ENCODE peak calls at places on chromosome 2, in nine cellular contexts. One of them, this sample, is unnamed. For H3K4me1, the result is how much of the 10 kb centered on the place peaks cover.

GRCh38 chr2:227503433-227504406 is 31.8 kb downstream of the AGFG1 start:
- DNase-seq in thoracic aorta: peak
- DNase-seq in left ventricle myocardium inferior: no peak
- DNase-seq in keratinocyte: no peak
- DNase-seq in PC-9: peak
- DNase-seq in sigmoid colon: no peak
- DNase-seq in tibial nerve: no peak
- DNase-seq in Peyer's patch: no peak
- DNase-seq in ovary: no peak
- DNase-seq in this sample: no peak

GRCh38 chr2:70123051-70123828 is 36.0 kb downstream of the PCBP1 start:
- DNase-seq in Peyer's patch: no peak
- DNase-seq in thoracic aorta: no peak
- DNase-seq in keratinocyte: no peak
- DNase-seq in ovary: peak
- DNase-seq in sigmoid colon: peak
- DNase-seq in PC-9: peak
- DNase-seq in tibial nerve: peak
- DNase-seq in left ventricle myocardium inferior: peak
- DNase-seq in this sample: peak

GRCh38 chr2:47065771-47066380 is 89.2 kb downstream of the STPG4 start:
- DNase-seq in PC-9: peak
- DNase-seq in sigmoid colon: no peak
- DNase-seq in Peyer's patch: no peak
- DNase-seq in thoracic aorta: no peak
- DNase-seq in tibial nerve: no peak
- DNase-seq in keratinocyte: peak
- DNase-seq in ovary: no peak
- DNase-seq in left ventricle myocardium inferior: no peak
- DNase-seq in this sample: no peak

GRCh38 chr2:105671156-105671555 is 73.6 kb upstream of the NCK2 start:
- DNase-seq in Peyer's patch: no peak
- DNase-seq in left ventricle myocardium inferior: peak
- DNase-seq in tibial nerve: no peak
- DNase-seq in ovary: no peak
- DNase-seq in sigmoid colon: peak
- DNase-seq in thoracic aorta: peak
- DNase-seq in keratinocyte: no peak
- DNase-seq in PC-9: no peak
- DNase-seq in this sample: no peak

GRCh38 chr2:18918280-18918679 is 328.9 kb upstream of the NT5C1B start:
- DNase-seq in left ventricle myocardium inferior: no peak
- DNase-seq in keratinocyte: no peak
- DNase-seq in Peyer's patch: no peak
- DNase-seq in PC-9: no peak
- DNase-seq in thoracic aorta: no peak
- DNase-seq in tibial nerve: no peak
- DNase-seq in ovary: no peak
- DNase-seq in sigmoid colon: no peak
- DNase-seq in this sample: no peak

GRCh38 chr2:30978044-30978443 is 160.2 kb downstream of the GALNT14 start:
- DNase-seq in ovary: no peak
- DNase-seq in sigmoid colon: no peak
- DNase-seq in thoracic aorta: no peak
- DNase-seq in tibial nerve: no peak
- DNase-seq in PC-9: no peak
- DNase-seq in left ventricle myocardium inferior: no peak
- DNase-seq in Peyer's patch: no peak
- DNase-seq in keratinocyte: no peak
- DNase-seq in this sample: no peak

GRCh38 chr2:28232267-28232666 is 160.4 kb upstream of the FOSL2 start:
- DNase-seq in thoracic aorta: no peak
- DNase-seq in ovary: no peak
- DNase-seq in keratinocyte: no peak
- DNase-seq in PC-9: no peak
- DNase-seq in Peyer's patch: no peak
- DNase-seq in tibial nerve: no peak
- DNase-seq in sigmoid colon: no peak
- DNase-seq in left ventricle myocardium inferior: no peak
- DNase-seq in this sample: no peak

GRCh38 chr2:68925298-68925885 is 27.3 kb downstream of the GKN2 start:
- DNase-seq in left ventricle myocardium inferior: no peak
- DNase-seq in keratinocyte: no peak
- DNase-seq in ovary: peak
- DNase-seq in PC-9: peak
- DNase-seq in thoracic aorta: no peak
- DNase-seq in Peyer's patch: peak
- DNase-seq in sigmoid colon: no peak
- DNase-seq in tibial nerve: peak
- DNase-seq in this sample: no peak

GRCh38 chr2:69244889-69245288 is 142.1 kb downstream of the GFPT1 start:
- DNase-seq in Peyer's patch: no peak
- DNase-seq in keratinocyte: no peak
- DNase-seq in sigmoid colon: no peak
- DNase-seq in PC-9: no peak
- DNase-seq in ovary: no peak
- DNase-seq in thoracic aorta: no peak
- DNase-seq in tibial nerve: no peak
- DNase-seq in left ventricle myocardium inferior: no peak
- DNase-seq in this sample: no peak

DNA sequence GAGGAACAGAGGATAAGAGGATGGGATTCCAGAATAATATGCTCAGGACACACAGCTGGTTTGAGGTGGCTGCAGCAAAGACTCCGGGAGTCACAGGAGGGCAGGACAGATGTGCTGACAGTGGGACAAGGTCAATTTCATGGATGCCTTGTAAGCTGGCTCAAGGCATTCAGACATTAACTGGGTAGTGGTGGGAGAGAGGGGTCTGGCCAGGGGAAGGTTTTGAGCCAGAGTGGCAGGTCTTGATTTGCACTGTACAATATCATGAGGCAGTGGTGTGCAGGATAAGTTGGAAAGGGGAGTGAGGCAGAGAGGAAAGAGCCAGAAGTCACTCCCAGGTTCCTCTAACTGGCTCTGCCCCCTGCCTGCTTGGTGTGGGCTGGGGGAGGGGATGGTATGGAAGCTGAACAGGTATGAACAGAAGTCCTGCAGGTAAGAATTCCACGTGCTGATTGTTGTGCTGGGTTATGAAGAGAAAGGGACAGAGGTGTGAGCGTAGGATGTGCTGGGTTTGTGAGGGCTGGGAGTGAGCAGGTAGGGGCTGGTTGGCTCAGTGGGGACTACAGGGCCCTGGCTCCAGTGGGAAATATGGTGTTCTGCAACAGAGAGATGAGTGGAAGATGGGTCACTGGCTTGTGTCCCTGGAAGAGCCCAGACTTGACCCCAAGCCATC is 141.7 kb upstream of the COPS8 start:
- DNase-seq in thoracic aorta: no peak
- DNase-seq in keratinocyte: no peak
- DNase-seq in sigmoid colon: no peak
- DNase-seq in tibial nerve: no peak
- DNase-seq in PC-9: no peak
- DNase-seq in left ventricle myocardium inferior: no peak
- DNase-seq in ovary: no peak
- DNase-seq in Peyer's patch: no peak
- DNase-seq in this sample: peak
- H3K4me1 ChIP-seq in thoracic aorta: under half
- H3K4me1 ChIP-seq in keratinocyte: under half
- H3K4me1 ChIP-seq in sigmoid colon: under half
- H3K4me1 ChIP-seq in tibial nerve: under half
- H3K4me1 ChIP-seq in PC-9: under half
- H3K4me1 ChIP-seq in left ventricle myocardium inferior: under half
- H3K4me1 ChIP-seq in ovary: under half
- H3K4me1 ChIP-seq in Peyer's patch: under half
- H3K4me1 ChIP-seq in this sample: under half

DNA sequence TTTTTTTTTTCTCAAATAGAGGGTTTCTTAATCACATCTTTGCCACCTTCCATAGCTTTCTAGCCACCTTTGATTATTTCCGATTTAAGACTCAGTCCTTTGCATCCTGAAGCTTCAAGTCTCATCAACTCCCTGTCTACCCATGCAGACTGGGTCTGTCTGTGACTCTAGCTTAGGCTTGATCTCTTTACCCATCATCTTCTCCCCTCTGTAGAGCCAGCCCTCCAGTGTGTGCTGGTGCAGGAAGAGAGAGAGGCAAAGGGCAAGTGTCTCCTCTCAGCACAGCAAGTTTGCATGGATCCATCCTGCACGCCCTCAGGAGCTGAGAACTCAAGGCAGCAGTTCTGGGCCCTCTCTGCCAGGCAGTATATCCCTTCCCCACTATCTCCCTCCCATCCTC is 70.4 kb downstream of the HNRNPLL start:
- DNase-seq in keratinocyte: no peak
- DNase-seq in Peyer's patch: no peak
- DNase-seq in tibial nerve: no peak
- DNase-seq in sigmoid colon: no peak
- DNase-seq in PC-9: no peak
- DNase-seq in ovary: no peak
- DNase-seq in left ventricle myocardium inferior: no peak
- DNase-seq in thoracic aorta: no peak
- DNase-seq in this sample: no peak
- H3K4me1 ChIP-seq in keratinocyte: under half
- H3K4me1 ChIP-seq in Peyer's patch: under half
- H3K4me1 ChIP-seq in tibial nerve: under half
- H3K4me1 ChIP-seq in sigmoid colon: under half
- H3K4me1 ChIP-seq in PC-9: under half
- H3K4me1 ChIP-seq in ovary: under half
- H3K4me1 ChIP-seq in left ventricle myocardium inferior: under half
- H3K4me1 ChIP-seq in thoracic aorta: under half
- H3K4me1 ChIP-seq in this sample: under half

DNA sequence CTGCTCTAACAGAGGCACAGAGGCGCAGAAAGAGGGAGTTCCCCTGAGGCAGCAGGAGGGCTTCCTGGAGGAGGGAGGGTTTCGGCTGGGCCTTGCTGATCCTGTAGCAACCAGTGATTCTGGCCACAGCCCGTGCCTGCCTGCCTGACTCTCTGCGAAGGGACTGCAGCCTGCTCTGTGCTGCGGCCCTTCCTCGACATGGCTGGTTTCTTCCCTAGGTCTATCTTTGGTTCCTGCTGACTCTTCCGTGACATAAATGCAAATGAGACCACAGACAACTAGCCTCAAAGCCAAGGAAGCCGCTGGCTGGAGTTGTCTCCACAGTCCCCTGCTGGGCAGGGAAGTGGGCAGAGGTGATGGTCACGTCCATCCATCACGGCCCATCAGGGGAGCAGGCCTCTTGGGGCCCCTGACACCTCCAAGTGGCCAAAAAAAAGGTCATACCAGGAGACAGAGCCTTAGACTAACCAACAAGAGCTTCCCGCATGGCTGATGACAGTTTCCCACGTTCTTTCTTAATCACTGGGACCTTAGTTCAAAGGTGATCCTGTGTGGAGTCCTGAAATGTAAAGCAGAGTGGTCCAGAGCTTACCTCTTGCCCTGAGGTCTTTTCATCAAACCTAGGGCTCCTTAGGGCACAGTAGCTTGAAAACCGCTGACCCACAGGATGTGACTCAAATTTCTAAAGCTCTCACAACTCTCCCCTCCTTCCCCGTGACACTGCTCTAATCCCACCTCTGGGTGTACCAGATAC is 55.3 kb downstream of the HS1BP3 start:
- DNase-seq in thoracic aorta: no peak
- DNase-seq in Peyer's patch: peak
- DNase-seq in left ventricle myocardium inferior: no peak
- DNase-seq in ovary: peak
- DNase-seq in keratinocyte: no peak
- DNase-seq in PC-9: peak
- DNase-seq in sigmoid colon: peak
- DNase-seq in tibial nerve: no peak
- DNase-seq in this sample: no peak
- H3K4me1 ChIP-seq in thoracic aorta: half or more
- H3K4me1 ChIP-seq in Peyer's patch: under half
- H3K4me1 ChIP-seq in left ventricle myocardium inferior: half or more
- H3K4me1 ChIP-seq in ovary: under half
- H3K4me1 ChIP-seq in keratinocyte: under half
- H3K4me1 ChIP-seq in PC-9: half or more
- H3K4me1 ChIP-seq in sigmoid colon: half or more
- H3K4me1 ChIP-seq in tibial nerve: half or more
- H3K4me1 ChIP-seq in this sample: under half

GRCh38 chr2:43070039-43070438 is 156.4 kb downstream of the ZFP36L2 start:
- DNase-seq in Peyer's patch: no peak
- DNase-seq in tibial nerve: no peak
- DNase-seq in PC-9: peak
- DNase-seq in keratinocyte: no peak
- DNase-seq in sigmoid colon: no peak
- DNase-seq in left ventricle myocardium inferior: peak
- DNase-seq in ovary: peak
- DNase-seq in thoracic aorta: no peak
- DNase-seq in this sample: no peak

GRCh38 chr2:43073373-43073772 is 153.0 kb downstream of the ZFP36L2 start:
- DNase-seq in keratinocyte: peak
- DNase-seq in Peyer's patch: no peak
- DNase-seq in sigmoid colon: no peak
- DNase-seq in left ventricle myocardium inferior: peak
- DNase-seq in thoracic aorta: no peak
- DNase-seq in ovary: peak
- DNase-seq in tibial nerve: no peak
- DNase-seq in PC-9: peak
- DNase-seq in this sample: peak

GRCh38 chr2:43071629-43072550 is 154.5 kb downstream of the ZFP36L2 start:
- DNase-seq in ovary: peak
- DNase-seq in left ventricle myocardium inferior: peak
- DNase-seq in PC-9: no peak
- DNase-seq in Peyer's patch: no peak
- DNase-seq in keratinocyte: no peak
- DNase-seq in tibial nerve: no peak
- DNase-seq in thoracic aorta: no peak
- DNase-seq in sigmoid colon: peak
- DNase-seq in this sample: no peak

GRCh38 chr2:43068730-43069517 is 157.5 kb downstream of the ZFP36L2 start:
- DNase-seq in left ventricle myocardium inferior: no peak
- DNase-seq in PC-9: peak
- DNase-seq in Peyer's patch: no peak
- DNase-seq in ovary: peak
- DNase-seq in thoracic aorta: no peak
- DNase-seq in tibial nerve: no peak
- DNase-seq in keratinocyte: no peak
- DNase-seq in sigmoid colon: peak
- DNase-seq in this sample: no peak

DNA sequence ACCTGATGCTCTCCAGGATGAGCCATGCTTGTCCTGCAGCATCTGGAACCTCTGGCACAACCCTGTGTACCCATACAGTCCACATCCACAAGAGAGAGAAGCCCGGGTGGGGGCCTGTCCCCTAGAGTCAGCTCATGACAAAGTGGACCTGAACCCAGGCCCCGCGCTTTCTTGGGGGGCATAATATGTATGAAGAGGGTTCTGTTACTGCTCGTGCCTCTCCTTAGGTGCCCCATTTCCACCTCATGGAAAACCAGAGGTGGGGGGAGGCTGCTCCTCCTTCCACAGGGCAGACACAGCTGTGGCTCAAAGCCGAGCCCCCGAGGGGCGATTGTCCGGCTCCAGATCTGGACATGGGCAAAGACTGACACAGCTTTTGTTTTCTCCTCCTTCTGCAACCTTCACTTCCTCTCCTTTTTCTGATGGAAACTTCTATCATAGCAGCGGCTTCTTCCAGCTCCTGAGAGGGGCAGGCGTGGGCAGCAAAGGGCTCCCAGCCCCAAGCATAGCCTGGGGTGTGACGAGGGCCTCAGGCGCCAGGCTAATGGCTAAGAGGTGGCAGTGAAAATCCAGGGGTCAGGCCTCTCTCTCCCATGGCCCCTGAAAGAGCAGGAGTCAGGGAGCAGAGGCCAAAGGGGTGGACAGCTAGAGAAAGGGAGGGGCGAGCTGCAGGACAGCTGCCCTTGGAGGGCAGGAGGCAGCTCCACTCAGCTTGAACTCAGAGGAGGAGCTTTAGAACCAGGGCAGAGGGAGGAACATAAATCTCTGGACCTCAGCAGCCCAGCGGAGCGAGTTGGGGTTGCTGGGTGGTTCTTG is 155.5 kb downstream of the ZFP36L2 start:
- DNase-seq in left ventricle myocardium inferior: no peak
- DNase-seq in thoracic aorta: no peak
- DNase-seq in tibial nerve: no peak
- DNase-seq in Peyer's patch: no peak
- DNase-seq in sigmoid colon: no peak
- DNase-seq in PC-9: no peak
- DNase-seq in ovary: peak
- DNase-seq in keratinocyte: no peak
- DNase-seq in this sample: no peak
- H3K4me1 ChIP-seq in left ventricle myocardium inferior: half or more
- H3K4me1 ChIP-seq in thoracic aorta: half or more
- H3K4me1 ChIP-seq in tibial nerve: half or more
- H3K4me1 ChIP-seq in Peyer's patch: under half
- H3K4me1 ChIP-seq in sigmoid colon: half or more
- H3K4me1 ChIP-seq in PC-9: half or more
- H3K4me1 ChIP-seq in ovary: under half
- H3K4me1 ChIP-seq in keratinocyte: half or more
- H3K4me1 ChIP-seq in this sample: under half